ENCODE peak calls at places on chromosomes 6 and 20, in ten cellular contexts. One of them, this sample, is unnamed.

GRCh38 chr20:61649879-61650200 is 397.8 kb downstream of the CDH4 start:
- DNase-seq in dorsolateral prefrontal cortex: no peak
- DNase-seq in GM12864: no peak
- DNase-seq in tibial nerve: no peak
- DNase-seq in adrenal gland: no peak
- DNase-seq in GM12865: no peak
- DNase-seq in stomach: no peak
- DNase-seq in IMR-90: no peak
- DNase-seq in foreskin fibroblast: no peak
- DNase-seq in AG04450: no peak
- DNase-seq in this sample: no peak

GRCh38 chr6:141105481-141105880 is 1027.2 kb upstream of the GJE1 start:
- DNase-seq in tibial nerve: no peak
- DNase-seq in stomach: no peak
- DNase-seq in adrenal gland: no peak
- DNase-seq in foreskin fibroblast: peak; percentile 52
- DNase-seq in IMR-90: peak; percentile 50
- DNase-seq in dorsolateral prefrontal cortex: no peak
- DNase-seq in GM12865: no peak
- DNase-seq in GM12864: no peak
- DNase-seq in AG04450: no peak
- DNase-seq in this sample: no peak

GRCh38 chr6:2819891-2820814 is 21.5 kb downstream of the SERPINB1 start:
- DNase-seq in GM12864: no peak
- DNase-seq in dorsolateral prefrontal cortex: no peak
- DNase-seq in adrenal gland: no peak
- DNase-seq in AG04450: no peak
- DNase-seq in stomach: no peak
- DNase-seq in IMR-90: peak; percentile 49
- DNase-seq in tibial nerve: no peak
- DNase-seq in foreskin fibroblast: no peak
- DNase-seq in GM12865: no peak
- DNase-seq in this sample: no peak

GRCh38 chr20:35001596-35002362 is 46.1 kb downstream of the MYH7B start:
- DNase-seq in tibial nerve: no peak
- DNase-seq in AG04450: no peak
- DNase-seq in IMR-90: no peak
- DNase-seq in stomach: no peak
- DNase-seq in GM12865: no peak
- DNase-seq in adrenal gland: no peak
- DNase-seq in GM12864: no peak
- DNase-seq in dorsolateral prefrontal cortex: no peak
- DNase-seq in foreskin fibroblast: peak; percentile 45
- DNase-seq in this sample: no peak

GRCh38 chr20:1813101-1813529 is 82.1 kb upstream of the SIRPA start:
- DNase-seq in AG04450: peak; percentile 90
- DNase-seq in GM12865: no peak
- DNase-seq in GM12864: no peak
- DNase-seq in adrenal gland: peak; percentile 86
- DNase-seq in tibial nerve: peak; percentile 79
- DNase-seq in dorsolateral prefrontal cortex: no peak
- DNase-seq in IMR-90: peak; percentile 97
- DNase-seq in stomach: peak; percentile 60
- DNase-seq in foreskin fibroblast: peak; percentile 96
- DNase-seq in this sample: no peak

GRCh38 chr6:120736740-120737139 is 597.5 kb downstream of the TBC1D32 start:
- DNase-seq in foreskin fibroblast: no peak
- DNase-seq in GM12864: no peak
- DNase-seq in IMR-90: no peak
- DNase-seq in dorsolateral prefrontal cortex: no peak
- DNase-seq in tibial nerve: no peak
- DNase-seq in AG04450: no peak
- DNase-seq in adrenal gland: no peak
- DNase-seq in GM12865: no peak
- DNase-seq in stomach: no peak
- DNase-seq in this sample: no peak

GRCh38 chr20:10469599-10469998 is 34.5 kb downstream of the SLX4IP start:
- DNase-seq in AG04450: peak; percentile 63
- DNase-seq in adrenal gland: no peak
- DNase-seq in dorsolateral prefrontal cortex: no peak
- DNase-seq in IMR-90: peak; percentile 87
- DNase-seq in GM12865: peak; percentile 49
- DNase-seq in stomach: no peak
- DNase-seq in foreskin fibroblast: peak; percentile 87
- DNase-seq in tibial nerve: peak; percentile 65
- DNase-seq in GM12864: peak; percentile 18
- DNase-seq in this sample: no peak

GRCh38 chr6:14037402-14038277 is 79.9 kb upstream of the CD83 start:
- DNase-seq in GM12865: no peak
- DNase-seq in foreskin fibroblast: peak; percentile 82
- DNase-seq in adrenal gland: no peak
- DNase-seq in stomach: no peak
- DNase-seq in tibial nerve: no peak
- DNase-seq in IMR-90: peak; percentile 80
- DNase-seq in dorsolateral prefrontal cortex: no peak
- DNase-seq in GM12864: no peak
- DNase-seq in AG04450: peak; percentile 52
- DNase-seq in this sample: no peak

GRCh38 chr6:136549359-136550044 is 720 bp downstream of the MAP7 start:
- DNase-seq in IMR-90: no peak
- DNase-seq in dorsolateral prefrontal cortex: no peak
- DNase-seq in GM12865: no peak
- DNase-seq in foreskin fibroblast: peak; percentile 48
- DNase-seq in GM12864: no peak
- DNase-seq in tibial nerve: no peak
- DNase-seq in stomach: peak; percentile 31
- DNase-seq in adrenal gland: peak; percentile 24
- DNase-seq in AG04450: no peak
- DNase-seq in this sample: peak; percentile 11

GRCh38 chr6:163572612-163573011 is 158.1 kb downstream of the QKI start:
- DNase-seq in adrenal gland: no peak
- DNase-seq in GM12864: no peak
- DNase-seq in tibial nerve: no peak
- DNase-seq in IMR-90: peak; percentile 21
- DNase-seq in GM12865: no peak
- DNase-seq in dorsolateral prefrontal cortex: no peak
- DNase-seq in stomach: no peak
- DNase-seq in AG04450: no peak
- DNase-seq in foreskin fibroblast: no peak
- DNase-seq in this sample: no peak

GRCh38 chr20:31572042-31572700 is 32.9 kb upstream of the ID1 start:
- DNase-seq in GM12864: no peak
- DNase-seq in AG04450: no peak
- DNase-seq in dorsolateral prefrontal cortex: no peak
- DNase-seq in adrenal gland: no peak
- DNase-seq in IMR-90: no peak
- DNase-seq in stomach: no peak
- DNase-seq in foreskin fibroblast: no peak
- DNase-seq in GM12865: no peak
- DNase-seq in tibial nerve: no peak
- DNase-seq in this sample: no peak

GRCh38 chr20:10225439-10226080 is 6.9 kb downstream of the SNAP25 start:
- DNase-seq in adrenal gland: no peak
- DNase-seq in foreskin fibroblast: peak; percentile 41
- DNase-seq in stomach: no peak
- DNase-seq in GM12865: peak; percentile 20
- DNase-seq in GM12864: peak; percentile 1
- DNase-seq in AG04450: no peak
- DNase-seq in dorsolateral prefrontal cortex: no peak
- DNase-seq in tibial nerve: no peak
- DNase-seq in IMR-90: no peak
- DNase-seq in this sample: no peak

GRCh38 chr20:9974324-9974723 is 60.5 kb upstream of the ANKEF1 start:
- DNase-seq in AG04450: no peak
- DNase-seq in GM12864: no peak
- DNase-seq in IMR-90: no peak
- DNase-seq in stomach: no peak
- DNase-seq in adrenal gland: no peak
- DNase-seq in foreskin fibroblast: no peak
- DNase-seq in tibial nerve: no peak
- DNase-seq in dorsolateral prefrontal cortex: no peak
- DNase-seq in GM12865: peak; percentile 5
- DNase-seq in this sample: no peak

GRCh38 chr6:22658934-22659333 is 89.6 kb downstream of the HDGFL1 start:
- DNase-seq in adrenal gland: no peak
- DNase-seq in IMR-90: no peak
- DNase-seq in tibial nerve: no peak
- DNase-seq in foreskin fibroblast: no peak
- DNase-seq in AG04450: no peak
- DNase-seq in GM12864: no peak
- DNase-seq in GM12865: no peak
- DNase-seq in stomach: no peak
- DNase-seq in dorsolateral prefrontal cortex: no peak
- DNase-seq in this sample: no peak

GRCh38 chr6:29829766-29830165 is 2.1 kb downstream of the HLA-G start:
- DNase-seq in tibial nerve: no peak
- DNase-seq in adrenal gland: no peak
- DNase-seq in IMR-90: no peak
- DNase-seq in dorsolateral prefrontal cortex: no peak
- DNase-seq in GM12864: no peak
- DNase-seq in foreskin fibroblast: no peak
- DNase-seq in stomach: no peak
- DNase-seq in GM12865: no peak
- DNase-seq in AG04450: no peak
- DNase-seq in this sample: no peak

GRCh38 chr6:29831776-29832175 is 4.2 kb downstream of the HLA-G start:
- DNase-seq in GM12864: no peak
- DNase-seq in AG04450: no peak
- DNase-seq in IMR-90: no peak
- DNase-seq in dorsolateral prefrontal cortex: no peak
- DNase-seq in stomach: no peak
- DNase-seq in GM12865: no peak
- DNase-seq in adrenal gland: no peak
- DNase-seq in tibial nerve: no peak
- DNase-seq in foreskin fibroblast: no peak
- DNase-seq in this sample: no peak

GRCh38 chr6:29839917-29840316 is 12.3 kb downstream of the HLA-G start:
- DNase-seq in AG04450: no peak
- DNase-seq in adrenal gland: no peak
- DNase-seq in IMR-90: no peak
- DNase-seq in GM12864: no peak
- DNase-seq in dorsolateral prefrontal cortex: no peak
- DNase-seq in stomach: no peak
- DNase-seq in foreskin fibroblast: no peak
- DNase-seq in tibial nerve: no peak
- DNase-seq in GM12865: no peak
- DNase-seq in this sample: no peak

GRCh38 chr6:29830409-29830808 is 2.8 kb downstream of the HLA-G start:
- DNase-seq in dorsolateral prefrontal cortex: no peak
- DNase-seq in AG04450: no peak
- DNase-seq in tibial nerve: no peak
- DNase-seq in IMR-90: no peak
- DNase-seq in GM12865: no peak
- DNase-seq in GM12864: no peak
- DNase-seq in stomach: no peak
- DNase-seq in foreskin fibroblast: no peak
- DNase-seq in adrenal gland: no peak
- DNase-seq in this sample: no peak

GRCh38 chr6:29834564-29835436 is 7.2 kb downstream of the HLA-G start:
- DNase-seq in IMR-90: no peak
- DNase-seq in GM12865: peak; percentile 26
- DNase-seq in tibial nerve: peak; percentile 38
- DNase-seq in dorsolateral prefrontal cortex: peak; percentile 48
- DNase-seq in stomach: peak; percentile 38
- DNase-seq in AG04450: no peak
- DNase-seq in GM12864: no peak
- DNase-seq in adrenal gland: peak; percentile 36
- DNase-seq in foreskin fibroblast: peak; percentile 37
- DNase-seq in this sample: peak; percentile 13
- TF ChIP-seq CTCF in IMR-90: peak; percentile 65
- TF ChIP-seq CTCF in GM12865: peak; percentile 73
- TF ChIP-seq CTCF in tibial nerve: peak; percentile 69
- TF ChIP-seq CTCF in dorsolateral prefrontal cortex: peak; percentile 81
- TF ChIP-seq CTCF in stomach: peak; percentile 33
- TF ChIP-seq CTCF in AG04450: peak; percentile 76
- TF ChIP-seq CTCF in GM12864: peak; percentile 86
- TF ChIP-seq CTCF in adrenal gland: peak; percentile 81
- TF ChIP-seq CTCF in foreskin fibroblast: peak; percentile 79
- TF ChIP-seq CTCF in this sample: peak; percentile 82

DNA sequence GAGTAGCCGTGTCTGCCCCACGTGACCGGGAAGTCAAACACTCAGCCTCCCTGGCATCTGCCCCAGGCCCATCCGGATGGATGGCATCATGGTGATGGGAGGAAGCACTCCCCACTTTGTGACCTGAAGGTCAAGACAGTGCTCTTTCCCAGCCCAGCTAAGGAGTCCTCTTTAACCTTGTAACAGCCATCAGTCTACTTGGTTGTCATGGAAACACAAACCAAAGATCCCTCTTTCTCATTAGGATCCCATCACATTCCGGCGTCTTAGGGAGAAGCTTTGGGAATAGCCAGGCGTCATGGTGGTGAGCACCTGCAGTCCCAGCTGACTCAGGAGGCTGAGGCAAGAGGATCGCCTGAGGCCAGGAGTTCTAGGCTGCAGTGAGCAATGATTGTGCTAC is 90.9 kb upstream of the FOXC1 start:
- DNase-seq in GM12864: no peak
- DNase-seq in tibial nerve: no peak
- DNase-seq in IMR-90: no peak
- DNase-seq in foreskin fibroblast: no peak
- DNase-seq in AG04450: no peak
- DNase-seq in dorsolateral prefrontal cortex: no peak
- DNase-seq in GM12865: no peak
- DNase-seq in adrenal gland: no peak
- DNase-seq in stomach: no peak
- DNase-seq in this sample: no peak
- TF ChIP-seq CTCF in GM12864: no peak
- TF ChIP-seq CTCF in tibial nerve: no peak
- TF ChIP-seq CTCF in IMR-90: no peak
- TF ChIP-seq CTCF in foreskin fibroblast: no peak
- TF ChIP-seq CTCF in AG04450: no peak
- TF ChIP-seq CTCF in dorsolateral prefrontal cortex: no peak
- TF ChIP-seq CTCF in GM12865: no peak
- TF ChIP-seq CTCF in adrenal gland: no peak
- TF ChIP-seq CTCF in stomach: no peak
- TF ChIP-seq CTCF in this sample: no peak

GRCh38 chr6:138211048-138211581 is 7.2 kb downstream of the PBOV1 start:
- DNase-seq in IMR-90: no peak
- DNase-seq in GM12865: no peak
- DNase-seq in stomach: no peak
- DNase-seq in AG04450: no peak
- DNase-seq in tibial nerve: no peak
- DNase-seq in adrenal gland: no peak
- DNase-seq in foreskin fibroblast: no peak
- DNase-seq in dorsolateral prefrontal cortex: no peak
- DNase-seq in GM12864: no peak
- DNase-seq in this sample: no peak
- TF ChIP-seq CTCF in IMR-90: no peak
- TF ChIP-seq CTCF in GM12865: no peak
- TF ChIP-seq CTCF in stomach: no peak
- TF ChIP-seq CTCF in AG04450: no peak
- TF ChIP-seq CTCF in tibial nerve: no peak
- TF ChIP-seq CTCF in adrenal gland: no peak
- TF ChIP-seq CTCF in foreskin fibroblast: no peak
- TF ChIP-seq CTCF in dorsolateral prefrontal cortex: peak; percentile 79
- TF ChIP-seq CTCF in GM12864: no peak
- TF ChIP-seq CTCF in this sample: no peak

DNA sequence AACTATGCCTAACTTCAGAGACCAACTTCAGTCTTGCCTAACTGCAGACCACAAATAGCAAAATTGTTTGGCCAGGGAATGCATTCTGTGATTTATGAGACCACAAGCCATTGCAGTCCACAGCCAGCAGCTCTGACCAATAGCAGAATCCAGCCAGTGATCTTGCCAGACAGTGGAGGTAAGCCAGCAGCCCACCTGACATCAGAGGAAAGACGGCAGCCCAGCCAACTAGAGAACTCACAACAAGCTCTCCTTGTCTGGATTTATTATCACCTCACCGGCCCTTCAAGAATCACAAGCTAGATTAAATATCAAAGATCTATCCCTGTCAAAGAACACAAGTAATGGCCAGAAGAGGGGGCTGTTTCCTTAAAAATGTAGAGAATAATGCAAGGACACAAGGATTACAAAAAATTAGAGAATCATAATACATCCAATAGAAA is 66.5 kb upstream of the SLC35F1 start:
- DNase-seq in adrenal gland: no peak
- DNase-seq in IMR-90: peak; percentile 36
- DNase-seq in GM12865: peak; percentile 54
- DNase-seq in foreskin fibroblast: peak; percentile 15
- DNase-seq in AG04450: no peak
- DNase-seq in tibial nerve: no peak
- DNase-seq in GM12864: no peak
- DNase-seq in stomach: no peak
- DNase-seq in dorsolateral prefrontal cortex: no peak
- DNase-seq in this sample: no peak
- TF ChIP-seq CTCF in adrenal gland: peak; percentile 25
- TF ChIP-seq CTCF in IMR-90: peak; percentile 48
- TF ChIP-seq CTCF in GM12865: peak; percentile 23
- TF ChIP-seq CTCF in foreskin fibroblast: peak; percentile 13
- TF ChIP-seq CTCF in AG04450: peak; percentile 48
- TF ChIP-seq CTCF in tibial nerve: no peak
- TF ChIP-seq CTCF in GM12864: no peak
- TF ChIP-seq CTCF in stomach: no peak
- TF ChIP-seq CTCF in dorsolateral prefrontal cortex: peak; percentile 12
- TF ChIP-seq CTCF in this sample: peak; percentile 40